ENCODE peak calls at places on chromosome 22, in five cellular contexts. T is dorsolateral prefrontal cortex, P is IMR-90, C is AG09319, X is astrocyte. Z is an unnamed sample.

GRCh38 chr22:31585161-31585859 is 76.7 kb downstream of the PISD start:
- DNase-seq in X (peak), P (peak), T (no peak), C (peak), Z (no peak)

GRCh38 chr22:26318975-26319374 is 110.1 kb upstream of the ASPHD2 start:
- DNase-seq in X (peak), P (no peak), C (no peak), T (no peak), Z (no peak)

GRCh38 chr22:24432059-24432853 is 4.9 kb downstream of the ADORA2A start:
- DNase-seq in P (peak), X (peak), T (peak), C (no peak), Z (peak)

GRCh38 chr22:19748991-19749665 is 11.4 kb upstream of the TBX1 start:
- DNase-seq in X (no peak), C (no peak), T (no peak), P (no peak), Z (no peak)

GRCh38 chr22:27764722-27765236 is 36.8 kb downstream of the MN1 start:
- DNase-seq in P (no peak), X (no peak), C (no peak), T (no peak), Z (no peak)

GRCh38 chr22:24989541-24989951 is 37.0 kb downstream of the KIAA1671 start:
- DNase-seq in X (peak), C (no peak), P (no peak), T (no peak), Z (peak)

GRCh38 chr22:17563936-17564391 is 666 bp downstream of the SLC25A18 start:
- DNase-seq in P (peak), C (no peak), T (no peak), X (peak), Z (peak)

GRCh38 chr22:27420186-27420816 is 381.3 kb downstream of the MN1 start:
- DNase-seq in P (peak), C (no peak), X (peak), T (no peak), Z (no peak)

GRCh38 chr22:35425971-35426800 is 26.2 kb downstream of the MCM5 start:
- DNase-seq in T (no peak), P (peak), C (no peak), X (no peak), Z (no peak)

GRCh38 chr22:50454556-50455075 is 20.2 kb downstream of the SBF1 start:
- DNase-seq in C (no peak), T (no peak), X (no peak), P (no peak), Z (no peak)

GRCh38 chr22:19776433-19777031 is 16.0 kb downstream of the TBX1 start:
- DNase-seq in T (no peak), X (no peak), C (no peak), P (peak), Z (peak)

GRCh38 chr22:29011200-29011867 is 50.3 kb downstream of the C22orf31 start:
- DNase-seq in X (no peak), P (no peak), C (no peak), T (peak), Z (no peak)

GRCh38 chr22:44975444-44976262 is 34.2 kb downstream of the PHF21B start:
- DNase-seq in X (peak), C (peak), P (peak), T (peak), Z (peak)

GRCh38 chr22:43136255-43136654 is 6.9 kb downstream of the MCAT start:
- DNase-seq in X (no peak), T (no peak), C (no peak), P (peak), Z (no peak)

GRCh38 chr22:49767355-49768062 is 60.2 kb downstream of the BRD1 start:
- DNase-seq in T (peak), X (peak), P (peak), C (no peak), Z (peak)

DNA sequence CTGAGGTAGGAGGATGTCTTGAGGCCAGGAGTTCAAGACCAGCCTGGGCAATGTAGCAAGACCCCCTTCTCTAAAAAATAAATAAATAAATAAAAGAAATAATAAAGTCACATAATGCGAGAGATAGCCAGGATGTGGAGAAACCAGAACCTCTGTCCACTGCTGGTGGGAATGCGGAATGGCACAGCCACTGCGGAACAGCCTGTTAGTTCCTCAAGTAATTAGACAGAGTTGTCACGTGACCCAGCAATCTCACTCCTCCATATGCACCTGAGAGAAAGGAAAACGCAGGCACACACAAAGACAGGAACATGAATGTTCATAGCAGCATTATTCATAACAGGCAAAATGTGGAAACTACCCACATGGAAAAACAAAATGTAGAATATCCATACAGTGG is 27.5 kb downstream of the LIF start:
- DNase-seq in X (no peak), C (no peak), P (no peak), T (no peak), Z (no peak)
- TF ChIP-seq CTCF in X (peak), C (no peak), P (peak), T (no peak), Z (no peak)

DNA sequence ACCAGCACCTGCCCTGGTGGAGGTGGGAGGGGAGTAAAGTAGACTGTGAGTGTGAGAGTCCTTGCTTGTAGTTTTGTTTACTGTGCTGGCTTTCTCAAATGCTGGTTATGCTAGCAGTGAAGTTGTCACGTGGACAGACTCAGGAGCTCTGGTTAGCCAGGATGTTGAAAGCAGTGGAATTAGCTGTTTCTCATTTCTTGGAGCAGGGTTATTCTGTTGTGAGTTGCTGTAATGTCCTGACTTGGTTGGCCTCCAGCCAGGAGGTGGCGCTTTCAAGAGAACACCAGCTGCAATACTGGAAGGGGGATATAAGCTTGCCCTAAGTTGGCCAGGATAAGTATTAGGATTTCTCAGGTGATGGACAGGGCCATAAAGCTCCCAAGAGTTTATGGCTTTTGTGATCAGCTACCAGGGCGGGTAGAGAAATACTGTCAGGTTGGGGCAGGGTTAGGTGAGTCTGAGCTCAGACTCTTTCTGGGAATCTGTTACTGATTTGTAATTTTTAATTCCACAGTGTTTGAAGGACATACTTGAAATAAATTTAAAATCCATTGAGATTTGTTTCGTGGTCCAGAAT is 13.7 kb downstream of the CYP2D6 start:
- DNase-seq in C (no peak), X (no peak), T (no peak), P (peak), Z (no peak)
- TF ChIP-seq CTCF in C (no peak), X (no peak), T (no peak), P (no peak), Z (no peak)

GRCh38 chr22:37058917-37059701 is 7.6 kb downstream of the KCTD17 start:
- DNase-seq in C (no peak), T (no peak), P (no peak), X (no peak), Z (no peak)
- TF ChIP-seq CTCF in C (no peak), T (no peak), P (no peak), X (no peak), Z (no peak)

DNA sequence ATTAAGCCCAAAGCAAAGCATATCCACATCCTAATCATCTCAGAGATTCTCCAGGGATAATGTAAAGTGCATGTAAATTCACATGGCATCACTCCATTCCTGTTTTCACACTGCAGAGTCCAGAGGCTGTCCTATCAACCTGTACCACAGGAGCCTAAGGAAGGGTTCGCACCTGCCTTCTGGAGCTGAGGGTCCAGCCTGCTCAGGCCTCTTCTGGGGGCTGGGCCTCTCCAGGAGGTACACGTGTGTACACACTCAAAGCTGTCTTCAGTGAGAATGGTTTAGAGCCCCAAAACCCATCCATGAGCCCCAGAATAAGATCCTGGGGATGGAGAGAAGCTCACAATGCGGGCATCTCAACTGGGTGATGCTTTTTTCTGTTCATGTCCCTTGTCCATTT is 23.9 kb downstream of the PI4KA start:
- DNase-seq in P (no peak), T (no peak), C (no peak), X (no peak), Z (no peak)
- TF ChIP-seq CTCF in P (no peak), T (no peak), C (no peak), X (no peak), Z (no peak)

GRCh38 chr22:11307996-11308395 is 4220.0 kb upstream of the OR11H1 start:
- DNase-seq in X (no peak), C (no peak), P (no peak), T (no peak), Z (no peak)
- TF ChIP-seq CTCF in X (no peak), C (no peak), P (no peak), T (no peak), Z (no peak)

GRCh38 chr22:47515384-47516125 is 753.1 kb downstream of the TBC1D22A start:
- DNase-seq in C (no peak), X (no peak), T (no peak), P (no peak), Z (no peak)
- TF ChIP-seq CTCF in C (no peak), X (no peak), T (no peak), P (no peak), Z (no peak)

DNA sequence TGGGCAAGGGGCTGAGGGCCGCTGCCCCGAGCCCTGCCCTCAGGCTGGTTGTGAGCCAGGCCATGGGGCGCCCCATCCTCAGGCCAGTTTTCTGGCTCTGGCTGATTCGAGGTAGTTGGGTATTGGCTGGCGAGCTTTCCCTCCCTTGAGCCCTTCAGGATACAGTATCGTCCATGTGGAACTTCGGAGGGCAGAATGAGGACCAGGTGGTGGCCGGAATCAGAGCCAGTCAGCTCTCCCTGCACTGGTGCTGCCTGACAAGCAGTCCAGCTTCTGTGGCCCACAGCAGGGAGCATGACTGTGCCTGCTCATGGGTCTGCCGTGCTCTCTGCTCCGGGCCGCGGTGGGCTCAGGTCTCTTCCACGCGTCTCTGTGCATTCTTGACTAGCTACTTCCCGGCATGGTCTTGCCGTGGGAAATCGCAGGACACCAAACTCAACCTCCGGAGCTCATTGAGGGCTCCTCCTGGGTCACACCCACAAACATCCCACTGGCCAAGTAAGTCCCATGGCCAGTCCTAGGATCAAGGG is 1289.3 kb downstream of the BRD1 start:
- DNase-seq in T (no peak), C (no peak), P (no peak), X (no peak), Z (no peak)
- TF ChIP-seq CTCF in T (no peak), C (no peak), P (no peak), X (no peak), Z (no peak)

GRCh38 chr22:39546064-39546365 is 13.5 kb upstream of the RPS19BP1 start:
- DNase-seq in P (no peak), T (no peak), X (no peak), C (no peak), Z (no peak)

GRCh38 chr22:39546889-39547586 is 14.5 kb upstream of the RPS19BP1 start:
- DNase-seq in P (peak), X (peak), T (peak), C (no peak), Z (no peak)

GRCh38 chr22:39543095-39543494 is 10.5 kb upstream of the RPS19BP1 start:
- DNase-seq in X (no peak), P (peak), C (no peak), T (no peak), Z (no peak)

GRCh38 chr22:39545310-39546063 is 12.9 kb upstream of the RPS19BP1 start:
- DNase-seq in T (no peak), P (no peak), X (peak), C (no peak), Z (peak)

DNA sequence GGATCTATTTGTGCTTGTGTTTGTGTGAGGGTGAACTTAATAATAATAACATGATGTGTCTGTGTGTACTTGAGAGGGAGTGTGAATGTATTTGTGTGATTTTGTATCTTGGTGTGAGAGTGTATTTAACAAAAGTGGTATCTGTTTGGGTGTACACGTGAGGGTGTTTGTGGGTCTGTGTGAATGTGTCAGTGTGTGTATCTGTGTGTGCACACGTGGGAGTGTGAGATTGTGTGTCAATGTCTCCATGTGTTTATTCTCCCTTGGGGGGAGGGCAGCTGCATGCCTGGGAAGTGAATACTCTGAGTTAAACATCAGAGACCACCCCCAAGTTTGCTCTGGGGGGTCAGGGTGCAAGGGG is 15.0 kb upstream of the RPS19BP1 start:
- DNase-seq in X (no peak), C (no peak), P (no peak), T (no peak), Z (no peak)
- TF ChIP-seq CTCF in X (no peak), C (no peak), P (no peak), T (no peak), Z (no peak)